ENCODE peak calls at places on chromosomes 13 and 19, in four cellular contexts. One of them, this sample, is unnamed.

GRCh38 chr19:33714149-33714548 is 82.5 kb upstream of the KCTD15 start:
- DNase-seq in K562: no peak
- DNase-seq in GM12891: no peak
- DNase-seq in GM12878: no peak
- DNase-seq in this sample: no peak

GRCh38 chr19:24166055-24166454 is 79.1 kb downstream of the ZNF254 start:
- DNase-seq in GM12878: no peak
- DNase-seq in GM12891: no peak
- DNase-seq in K562: no peak
- DNase-seq in this sample: no peak

GRCh38 chr19:14786421-14786851 is 8.1 kb upstream of the ADGRE2 start:
- DNase-seq in GM12878: no peak
- DNase-seq in K562: peak
- DNase-seq in GM12891: peak
- DNase-seq in this sample: no peak

GRCh38 chr19:1839658-1840540 is 8.4 kb downstream of the REXO1 start:
- DNase-seq in K562: no peak
- DNase-seq in GM12878: no peak
- DNase-seq in GM12891: no peak
- DNase-seq in this sample: no peak

GRCh38 chr19:32662186-32662585 is 12.8 kb downstream of the ANKRD27 start:
- DNase-seq in GM12878: no peak
- DNase-seq in K562: no peak
- DNase-seq in GM12891: no peak
- DNase-seq in this sample: no peak

GRCh38 chr13:94886191-94886590 is 173.8 kb upstream of the SOX21 start:
- DNase-seq in K562: no peak
- DNase-seq in GM12891: no peak
- DNase-seq in GM12878: no peak
- DNase-seq in this sample: no peak

GRCh38 chr19:6460099-6460884 is 700 bp upstream of the SLC25A23 start:
- DNase-seq in K562: peak
- DNase-seq in GM12878: peak
- DNase-seq in GM12891: peak
- DNase-seq in this sample: peak

GRCh38 chr13:58452123-58452623 is 820.6 kb downstream of the PCDH17 start:
- DNase-seq in GM12891: no peak
- DNase-seq in GM12878: no peak
- DNase-seq in K562: no peak
- DNase-seq in this sample: no peak

GRCh38 chr19:55690769-55691545 is 15.9 kb downstream of the EPN1 start:
- DNase-seq in GM12878: no peak
- DNase-seq in GM12891: no peak
- DNase-seq in K562: no peak
- DNase-seq in this sample: no peak

GRCh38 chr13:50170447-50171037 is 155.3 kb downstream of the KCNRG start:
- DNase-seq in GM12878: no peak
- DNase-seq in GM12891: no peak
- DNase-seq in K562: no peak
- DNase-seq in this sample: no peak

GRCh38 chr19:18469245-18470107 is 31.5 kb upstream of the ISYNA1 start:
- DNase-seq in GM12891: peak
- DNase-seq in GM12878: no peak
- DNase-seq in K562: peak
- DNase-seq in this sample: peak

GRCh38 chr13:48818495-48818961 is 157.2 kb upstream of the FNDC3A start:
- DNase-seq in K562: no peak
- DNase-seq in GM12891: no peak
- DNase-seq in GM12878: no peak
- DNase-seq in this sample: no peak

GRCh38 chr13:98143157-98143553 is 261 bp downstream of the FARP1 start:
- DNase-seq in GM12878: no peak
- DNase-seq in GM12891: no peak
- DNase-seq in K562: no peak
- DNase-seq in this sample: no peak

GRCh38 chr13:51806571-51806970 is 2.6 kb upstream of the DHRS12 start:
- DNase-seq in GM12891: no peak
- DNase-seq in K562: no peak
- DNase-seq in GM12878: no peak
- DNase-seq in this sample: peak

GRCh38 chr13:75469087-75469486 is 12.9 kb downstream of the TBC1D4 start:
- DNase-seq in GM12878: no peak
- DNase-seq in K562: peak
- DNase-seq in GM12891: no peak
- DNase-seq in this sample: no peak

GRCh38 chr13:27374650-27375049 is 49.8 kb upstream of the GTF3A start:
- DNase-seq in GM12891: peak
- DNase-seq in K562: peak
- DNase-seq in GM12878: no peak
- DNase-seq in this sample: no peak

GRCh38 chr13:109595466-109595865 is 190.9 kb downstream of the IRS2 start:
- DNase-seq in K562: no peak
- DNase-seq in GM12891: no peak
- DNase-seq in GM12878: no peak
- DNase-seq in this sample: no peak

GRCh38 chr19:38317104-38317612 is 1.4 kb upstream of the YIF1B start:
- DNase-seq in K562: peak
- DNase-seq in GM12891: no peak
- DNase-seq in GM12878: no peak
- DNase-seq in this sample: peak

GRCh38 chr19:46860846-46861690 is at the start of gene ARHGAP35:
- DNase-seq in K562: peak
- DNase-seq in GM12891: peak
- DNase-seq in GM12878: no peak
- DNase-seq in this sample: no peak

GRCh38 chr19:38392707-38393308 is 4.3 kb downstream of the SPRED3 start:
- DNase-seq in GM12878: no peak
- DNase-seq in GM12891: no peak
- DNase-seq in K562: peak
- DNase-seq in this sample: no peak

GRCh38 chr13:113923376-113924063 is 50.4 kb downstream of the C13orf46 start:
- DNase-seq in K562: no peak
- DNase-seq in GM12891: no peak
- DNase-seq in GM12878: no peak
- DNase-seq in this sample: no peak
- TF ChIP-seq SPI1 in K562: no peak
- TF ChIP-seq SPI1 in GM12891: no peak
- TF ChIP-seq SPI1 in GM12878: no peak
- TF ChIP-seq SPI1 in this sample: no peak

GRCh38 chr19:8308891-8309291 is 733 bp upstream of the CD320 start:
- DNase-seq in K562: no peak
- DNase-seq in GM12891: no peak
- DNase-seq in GM12878: no peak
- DNase-seq in this sample: no peak
- TF ChIP-seq SPI1 in K562: no peak
- TF ChIP-seq SPI1 in GM12891: no peak
- TF ChIP-seq SPI1 in GM12878: no peak
- TF ChIP-seq SPI1 in this sample: no peak

DNA sequence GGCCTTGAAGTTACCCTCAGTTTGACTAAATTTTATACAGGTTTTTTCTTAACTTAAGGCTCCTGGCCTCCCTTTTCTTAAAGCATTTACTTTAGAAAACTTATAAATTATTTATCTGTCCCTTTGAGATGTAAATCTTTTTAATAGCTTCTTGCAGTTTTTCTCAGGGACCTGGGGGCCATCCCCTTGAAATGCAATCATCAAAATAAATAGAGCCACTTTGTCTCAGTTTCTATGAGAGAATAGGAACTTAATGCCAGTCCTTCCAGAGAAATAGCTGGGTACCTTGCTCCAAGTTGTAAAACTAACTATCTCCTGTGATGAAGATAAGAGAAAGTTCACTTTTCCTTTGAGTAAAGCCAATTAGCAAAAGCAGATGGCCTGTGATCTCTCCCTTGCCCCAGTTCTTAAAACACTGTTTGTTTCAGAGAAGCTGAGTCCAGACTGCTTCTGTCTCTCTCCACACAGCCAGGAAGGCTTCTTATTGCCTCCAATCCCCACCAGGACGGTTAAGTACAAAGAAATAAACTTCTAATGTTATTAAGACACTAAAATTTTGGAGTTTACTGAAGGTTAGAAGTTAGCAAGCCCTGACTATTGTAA is 913.1 kb downstream of the OLFM4 start:
- DNase-seq in GM12878: no peak
- DNase-seq in K562: no peak
- DNase-seq in GM12891: no peak
- DNase-seq in this sample: no peak
- TF ChIP-seq SPI1 in GM12878: no peak
- TF ChIP-seq SPI1 in K562: no peak
- TF ChIP-seq SPI1 in GM12891: no peak
- TF ChIP-seq SPI1 in this sample: no peak

DNA sequence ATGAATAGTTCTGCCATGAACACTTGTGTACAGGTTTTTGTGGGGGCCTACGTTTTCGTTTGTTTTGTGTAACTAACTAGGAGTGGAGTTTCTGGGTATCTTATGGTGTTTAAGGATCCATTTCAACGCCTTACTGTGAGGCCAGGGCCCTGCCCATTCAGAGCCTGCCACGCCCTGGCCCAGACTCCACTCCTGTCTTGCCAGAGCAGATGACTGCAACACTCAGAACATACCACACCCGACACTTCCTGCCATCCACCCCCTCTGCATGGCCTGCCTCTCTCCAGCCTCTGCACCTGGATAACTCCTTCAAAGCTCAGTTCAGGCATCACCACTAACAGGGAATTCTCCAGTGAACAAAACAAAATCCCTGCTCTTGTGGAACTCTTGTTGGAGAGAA is 43.2 kb downstream of the RGCC start:
- DNase-seq in GM12878: no peak
- DNase-seq in GM12891: no peak
- DNase-seq in K562: no peak
- DNase-seq in this sample: no peak
- TF ChIP-seq SPI1 in GM12878: no peak
- TF ChIP-seq SPI1 in GM12891: no peak
- TF ChIP-seq SPI1 in K562: no peak
- TF ChIP-seq SPI1 in this sample: no peak

GRCh38 chr13:65768545-65768944 is 1461.6 kb downstream of the PCDH9 start:
- DNase-seq in K562: no peak
- DNase-seq in GM12878: no peak
- DNase-seq in GM12891: no peak
- DNase-seq in this sample: no peak
- TF ChIP-seq SPI1 in K562: no peak
- TF ChIP-seq SPI1 in GM12878: no peak
- TF ChIP-seq SPI1 in GM12891: no peak
- TF ChIP-seq SPI1 in this sample: no peak

GRCh38 chr19:56839665-56840451 is 668 bp downstream of the PEG3 start:
- DNase-seq in GM12891: no peak
- DNase-seq in GM12878: no peak
- DNase-seq in K562: no peak
- DNase-seq in this sample: peak
- TF ChIP-seq SPI1 in GM12891: no peak
- TF ChIP-seq SPI1 in GM12878: no peak
- TF ChIP-seq SPI1 in K562: no peak
- TF ChIP-seq SPI1 in this sample: no peak

DNA sequence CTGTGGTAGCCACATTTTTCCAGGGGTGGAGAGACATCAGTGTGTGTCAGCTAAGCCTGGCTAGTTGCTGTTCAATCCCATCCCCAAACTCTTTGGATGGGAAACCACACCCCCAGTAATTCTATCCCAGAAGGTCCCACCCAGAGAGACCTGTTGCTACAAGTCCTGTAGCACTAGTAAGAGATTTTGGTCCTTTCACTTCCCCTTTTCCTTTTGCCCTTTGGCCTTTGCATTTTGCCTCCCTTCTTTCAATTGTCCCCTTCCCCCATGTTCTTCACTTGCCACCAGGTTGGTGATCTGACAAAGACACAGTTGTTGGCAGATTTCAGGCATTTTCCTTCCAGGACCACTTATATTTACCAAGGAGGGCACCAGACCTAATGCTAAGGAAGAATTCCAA is 3.8 kb downstream of the CBY2 start:
- DNase-seq in K562: no peak
- DNase-seq in GM12891: no peak
- DNase-seq in GM12878: peak
- DNase-seq in this sample: no peak
- TF ChIP-seq SPI1 in K562: peak
- TF ChIP-seq SPI1 in GM12891: peak
- TF ChIP-seq SPI1 in GM12878: peak
- TF ChIP-seq SPI1 in this sample: peak

This sample was measured in HL-60.